ENCODE peak calls at places on chromosomes 5 and 9, in four cellular contexts. C is GM12878, O is K562, M is HepG2. F is an unnamed sample.

GRCh38 chr5:127002390-127002789 is 28.0 kb downstream of the MARCHF3 start:
- DNase-seq in C (no peak), O (no peak), M (peak), F (no peak)

GRCh38 chr9:121538221-121538620 is 38.6 kb upstream of the GGTA1 start:
- DNase-seq in C (no peak), O (no peak), M (peak), F (no peak)

GRCh38 chr5:163631846-163632245 is 126.4 kb downstream of the MAT2B start:
- DNase-seq in C (no peak), O (no peak), M (no peak), F (no peak)

GRCh38 chr5:73994963-73995362 is 369.0 kb downstream of the ARHGEF28 start:
- DNase-seq in C (no peak), O (no peak), M (no peak), F (no peak)

GRCh38 chr9:34490360-34490759 is 31.8 kb downstream of the DNAI1 start:
- DNase-seq in C (no peak), O (no peak), M (no peak), F (no peak)

GRCh38 chr5:36667826-36668225 is 61.4 kb downstream of the SLC1A3 start:
- DNase-seq in C (no peak), O (no peak), M (no peak), F (no peak)

GRCh38 chr5:40555886-40556285 is 123.8 kb upstream of the PTGER4 start:
- DNase-seq in C (no peak), O (no peak), M (no peak), F (no peak)

GRCh38 chr5:111227805-111228204 is 3.6 kb downstream of the CAMK4 start:
- DNase-seq in C (no peak), O (no peak), M (no peak), F (no peak)

GRCh38 chr9:137305060-137305787 is 3.2 kb upstream of the NRARP start:
- DNase-seq in C (no peak), O (no peak), M (no peak), F (no peak)

GRCh38 chr5:116300016-116300601 is 215.3 kb downstream of the COMMD10 start:
- DNase-seq in C (no peak), O (no peak), M (no peak), F (no peak)

GRCh38 chr5:176629853-176630680 is at the start of the genes EIF4E1B and SNCB:
- DNase-seq in C (no peak), O (peak), M (no peak), F (peak)

GRCh38 chr5:171623551-171624097 is 162.0 kb upstream of the SMIM23 start:
- DNase-seq in C (no peak), O (no peak), M (peak), F (no peak)

GRCh38 chr9:72586388-72587160 is 65.2 kb downstream of the TMC1 start:
- DNase-seq in C (no peak), O (no peak), M (no peak), F (no peak)

DNA sequence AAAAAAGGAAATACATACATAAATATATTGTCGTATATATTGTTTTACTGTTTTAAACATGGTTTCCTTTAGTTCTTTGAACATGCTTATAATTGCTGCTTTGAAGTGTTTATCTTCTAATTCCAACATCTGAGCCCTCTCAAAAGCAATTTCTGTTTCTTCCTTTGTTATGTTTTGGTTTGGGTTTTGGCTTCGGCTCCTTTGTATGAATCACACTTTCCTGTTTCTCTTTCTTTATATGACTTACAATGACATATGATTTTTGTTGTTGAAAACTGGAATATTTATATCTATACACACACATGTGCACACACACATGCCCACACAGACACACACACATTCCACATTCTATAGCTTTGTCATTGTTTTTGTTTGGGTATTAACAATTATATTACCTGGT is 1206.7 kb downstream of the CDH12 start:
- DNase-seq in C (no peak), O (no peak), M (no peak), F (no peak)
- TF ChIP-seq TARDBP in C (no peak), O (no peak), M (no peak), F (no peak)

GRCh38 chr5:120605325-120606079 is 141.4 kb downstream of the PRR16 start:
- DNase-seq in C (no peak), O (no peak), M (no peak), F (no peak)

GRCh38 chr5:120610145-120610544 is 146.0 kb downstream of the PRR16 start:
- DNase-seq in C (no peak), O (no peak), M (no peak), F (no peak)

GRCh38 chr5:120604898-120605297 is 140.8 kb downstream of the PRR16 start:
- DNase-seq in C (no peak), O (no peak), M (no peak), F (no peak)

GRCh38 chr5:120613729-120614128 is 149.6 kb downstream of the PRR16 start:
- DNase-seq in C (no peak), O (no peak), M (no peak), F (no peak)

DNA sequence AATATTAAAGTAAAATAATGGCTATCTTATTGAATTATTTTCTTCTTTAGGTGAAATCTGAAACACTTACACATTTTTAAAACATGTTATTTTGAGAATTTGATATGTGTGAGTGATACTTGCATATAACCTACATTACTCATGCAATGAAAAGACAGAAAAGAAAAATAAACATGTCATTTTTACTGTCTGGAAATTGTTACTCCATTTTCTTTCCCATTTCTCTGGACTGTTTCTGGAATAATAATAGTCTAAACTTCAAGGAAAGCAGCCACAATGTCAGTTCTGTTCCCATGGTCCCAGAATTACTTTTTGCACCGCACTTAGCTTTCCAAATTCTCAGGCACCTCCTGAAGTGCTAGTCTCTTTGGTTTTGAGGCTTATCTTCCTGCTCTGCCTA is 145.5 kb downstream of the PRR16 start:
- DNase-seq in C (no peak), O (no peak), M (no peak), F (no peak)
- TF ChIP-seq TARDBP in C (no peak), O (no peak), M (no peak), F (no peak)

GRCh38 chr5:75197746-75198145 is 38.9 kb downstream of the ANKRD31 start:
- DNase-seq in C (no peak), O (no peak), M (no peak), F (no peak)

GRCh38 chr5:75202935-75203334 is 33.7 kb downstream of the ANKRD31 start:
- DNase-seq in C (no peak), O (no peak), M (no peak), F (no peak)

GRCh38 chr5:75203604-75204003 is 33.1 kb downstream of the ANKRD31 start:
- DNase-seq in C (no peak), O (no peak), M (no peak), F (no peak)

GRCh38 chr5:75199946-75200345 is 36.7 kb downstream of the ANKRD31 start:
- DNase-seq in C (no peak), O (no peak), M (no peak), F (no peak)

DNA sequence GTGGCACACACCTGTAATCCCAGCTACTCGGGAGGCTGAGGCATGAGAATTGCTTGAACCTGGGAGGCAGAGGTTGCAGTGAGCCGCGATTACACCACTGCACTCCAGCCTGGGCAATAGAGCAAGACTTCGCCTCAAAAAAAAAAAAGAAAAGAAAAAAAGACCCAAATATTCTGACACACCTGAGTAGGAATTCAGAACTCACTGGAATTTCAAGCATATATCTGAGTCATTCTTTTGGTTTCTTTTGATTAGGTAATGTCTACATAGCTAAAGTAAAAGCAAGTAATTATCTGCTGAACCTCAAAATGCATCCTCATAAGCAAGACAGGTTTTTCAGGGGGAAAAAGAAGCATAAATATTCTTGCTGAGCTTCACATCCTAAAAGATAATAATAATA is 35.9 kb downstream of the ANKRD31 start:
- DNase-seq in C (no peak), O (no peak), M (no peak), F (no peak)
- TF ChIP-seq TARDBP in C (no peak), O (no peak), M (no peak), F (no peak)

DNA sequence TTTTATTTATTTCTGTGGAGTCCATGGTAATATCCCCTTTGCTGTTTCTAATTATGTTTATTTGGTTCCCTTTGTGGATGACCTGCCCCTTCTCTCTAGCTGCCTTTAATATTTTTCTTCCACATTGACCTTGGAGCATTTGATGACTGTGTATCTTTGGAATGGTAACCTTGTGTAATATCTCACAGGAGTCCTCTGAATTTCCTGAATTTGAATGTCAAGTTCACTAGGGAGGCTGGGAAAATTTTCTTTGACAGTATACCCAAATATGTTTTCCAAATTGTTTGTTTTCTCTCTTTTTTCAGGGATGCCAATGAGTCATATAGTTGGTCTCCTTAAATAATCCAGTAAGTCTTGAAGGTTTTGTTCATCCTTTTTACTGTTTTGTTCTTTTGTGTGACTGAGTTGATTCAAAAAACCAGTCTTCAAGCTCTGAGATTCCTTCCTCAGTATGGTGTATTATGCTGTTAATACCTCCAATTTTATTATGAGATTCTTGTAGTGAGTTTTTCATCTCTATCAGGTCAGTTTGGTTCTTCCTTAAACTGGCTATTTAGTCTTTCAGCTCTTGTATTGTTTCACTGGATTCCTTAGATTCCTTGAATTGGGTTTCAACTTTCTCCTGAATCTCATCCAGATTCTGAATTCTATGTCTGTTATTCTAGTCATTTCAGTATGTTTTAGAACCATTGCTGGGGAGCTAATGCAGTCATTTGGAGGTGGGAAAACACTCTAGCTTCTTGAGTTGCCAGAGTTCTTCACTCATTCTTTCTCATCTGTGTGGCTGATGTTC is 349.0 kb upstream of the TARS1 start:
- DNase-seq in C (no peak), O (no peak), M (no peak), F (no peak)
- TF ChIP-seq TARDBP in C (no peak), O (no peak), M (no peak), F (no peak)

DNA sequence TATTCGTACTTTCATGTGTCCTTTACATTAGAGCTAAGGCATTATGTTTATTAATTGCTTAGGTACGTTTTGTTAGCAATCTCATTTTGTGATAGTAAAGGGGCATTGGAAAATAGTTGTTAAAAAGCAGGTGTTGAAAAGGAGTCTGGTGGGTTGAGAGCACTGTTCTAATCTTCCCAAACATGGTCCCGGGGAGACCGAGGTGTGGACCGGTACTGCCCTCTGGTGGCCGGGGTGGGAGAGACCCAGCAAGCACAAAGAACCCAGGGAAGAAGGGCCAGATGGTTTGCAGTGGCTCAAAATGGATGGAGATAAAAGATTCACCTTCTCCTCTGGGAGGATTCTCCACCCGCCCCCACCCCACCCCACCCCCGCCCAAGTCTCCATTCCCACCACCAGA is 26.1 kb downstream of the IDNK start:
- DNase-seq in C (no peak), O (peak), M (peak), F (peak)
- TF ChIP-seq TARDBP in C (no peak), O (no peak), M (no peak), F (no peak)